ENCODE peak calls at places on chromosomes 7 and 10, in four cellular contexts. W is fibroblast of pulmonary artery; S is neural crest cell; M is stimulated activated CD4-positive, alpha-beta T cell treated with anti-CD3 and anti-CD28 coated beads, Interleukin-1b, Interleukin-23, amount 100 ng/mL, for 4 hours. K is an unnamed sample.

GRCh38 chr10:77293785-77294184 is 343.8 kb downstream of the KCNMA1 start:
- DNase-seq in W (no peak), S (no peak), M (no peak), K (no peak)

GRCh38 chr10:29585488-29585976 is 49.2 kb downstream of the SVIL start:
- DNase-seq in W (no peak), S (no peak), M (no peak), K (no peak)

GRCh38 chr7:143399151-143399550 is 9.5 kb downstream of the EPHA1 start:
- DNase-seq in W (no peak), S (no peak), M (no peak), K (no peak)

GRCh38 chr10:82150123-82150900 is 275.3 kb downstream of the NRG3 start:
- DNase-seq in W (peak; percentile 63), S (no peak), M (no peak), K (peak; percentile 3)

GRCh38 chr7:104814671-104815400 is 199.2 kb upstream of the KMT2E start:
- DNase-seq in W (no peak), S (no peak), M (no peak), K (no peak)

GRCh38 chr10:71396084-71396713 is 521 bp upstream of the CDH23 start:
- DNase-seq in W (peak; percentile 3), S (peak; percentile 35), M (peak; percentile 23), K (peak; percentile 54)

GRCh38 chr7:143958781-143959180 is 4.1 kb downstream of the OR2F1 start:
- DNase-seq in W (peak; percentile 31), S (no peak), M (no peak), K (no peak)

GRCh38 chr7:105691029-105691691 is 109.9 kb upstream of the EFCAB10 start:
- DNase-seq in W (peak; percentile 54), S (no peak), M (no peak), K (no peak)

GRCh38 chr10:50421026-50421719 is 169.9 kb upstream of the ASAH2 start:
- DNase-seq in W (peak; percentile 64), S (no peak), M (no peak), K (no peak)

GRCh38 chr10:32055478-32056135 is 618 bp downstream of the KIF5B start:
- DNase-seq in W (peak; percentile 70), S (peak; percentile 57), M (peak; percentile 39), K (peak; percentile 51)

GRCh38 chr10:132850246-132850645 is 64.3 kb upstream of the NKX6-2 start:
- DNase-seq in W (no peak), S (no peak), M (no peak), K (no peak)

GRCh38 chr7:45182856-45183710 is 25.5 kb downstream of the RAMP3 start:
- DNase-seq in W (no peak), S (no peak), M (no peak), K (no peak)

GRCh38 chr10:48634984-48635557 is 30.2 kb upstream of the ARHGAP22 start:
- DNase-seq in W (no peak), S (no peak), M (no peak), K (no peak)

GRCh38 chr10:3758491-3758970 is 26.5 kb downstream of the KLF6 start:
- DNase-seq in W (no peak), S (no peak), M (no peak), K (no peak)

GRCh38 chr10:50152792-50153272 is 85.1 kb downstream of the WASHC2A start:
- DNase-seq in W (no peak), S (no peak), M (no peak), K (peak; percentile 11)

GRCh38 chr10:129332476-129332875 is 134.6 kb upstream of the MGMT start:
- DNase-seq in W (peak; percentile 30), S (peak; percentile 16), M (no peak), K (no peak)

GRCh38 chr7:129643545-129644170 is 32.1 kb downstream of the NRF1 start:
- DNase-seq in W (no peak), S (no peak), M (no peak), K (no peak)

GRCh38 chr10:60352105-60352504 is 37.6 kb downstream of the ANK3 start:
- DNase-seq in W (no peak), S (no peak), M (no peak), K (no peak)

GRCh38 chr7:39621784-39622411 is 1.5 kb upstream of the RALA start:
- DNase-seq in W (no peak), S (no peak), M (no peak), K (no peak)

GRCh38 chr10:61664985-61665384 is 2.3 kb downstream of the CABCOCO1 start:
- DNase-seq in W (no peak), S (no peak), M (no peak), K (no peak)

GRCh38 chr7:116045532-116045931 is 15.0 kb upstream of the TFEC start:
- DNase-seq in W (no peak), S (no peak), M (no peak), K (no peak)

GRCh38 chr10:83248232-83248631 is 891.1 kb upstream of the GHITM start:
- DNase-seq in W (no peak), S (no peak), M (no peak), K (no peak)

GRCh38 chr7:39565538-39565937 is 666 bp upstream of the YAE1 start:
- DNase-seq in W (no peak), S (no peak), M (no peak), K (peak; percentile 34)

GRCh38 chr10:60877777-60878120 is 66.2 kb downstream of the RHOBTB1 start:
- DNase-seq in W (no peak), S (no peak), M (no peak), K (no peak)

GRCh38 chr7:69739182-69739581 is 140.9 kb downstream of the AUTS2 start:
- DNase-seq in W (no peak), S (no peak), M (no peak), K (no peak)

GRCh38 chr7:129569811-129570215 is 41.7 kb upstream of the NRF1 start:
- DNase-seq in W (peak; percentile 60), S (no peak), M (no peak), K (peak; percentile 69)

GRCh38 chr7:17814058-17814457 is 126.2 kb downstream of the SNX13 start:
- DNase-seq in W (no peak), S (no peak), M (no peak), K (no peak)

GRCh38 chr7:53485354-53485753 is 449.9 kb downstream of the POM121L12 start:
- DNase-seq in W (no peak), S (no peak), M (no peak), K (no peak)

GRCh38 chr7:4739528-4739992 is 35.9 kb upstream of the AP5Z1 start:
- DNase-seq in W (peak; percentile 81), S (no peak), M (no peak), K (peak; percentile 69)

GRCh38 chr7:40301486-40302065 is 166.8 kb downstream of the SUGCT start:
- DNase-seq in W (no peak), S (no peak), M (no peak), K (no peak)

GRCh38 chr7:74026406-74027123 is 1.4 kb upstream of the ELN start:
- DNase-seq in W (peak; percentile 68), S (peak; percentile 83), M (peak; percentile 56), K (peak; percentile 83)

GRCh38 chr7:78473011-78473410 is 674.4 kb downstream of the PHTF2 start:
- DNase-seq in W (no peak), S (no peak), M (no peak), K (no peak)

GRCh38 chr7:18590744-18591340 is 95.3 kb downstream of the HDAC9 start:
- DNase-seq in W (peak; percentile 84), S (no peak), M (no peak), K (no peak)

GRCh38 chr7:37284805-37285211 is 163.9 kb downstream of the ELMO1 start:
- DNase-seq in W (no peak), S (peak; percentile 52), M (peak; percentile 24), K (peak; percentile 61)

GRCh38 chr10:122168598-122168997 is 102.5 kb upstream of the BTBD16 start:
- DNase-seq in W (no peak), S (no peak), M (no peak), K (no peak)

K was measured in HuH-7.5.